ENCODE peak calls at places on chromosomes 16 and 17, in five cellular contexts. One of them, this sample, is unnamed.

GRCh38 chr17:12386240-12386639 is 279.4 kb upstream of the MYOCD start:
- DNase-seq in tibial nerve: no peak
- DNase-seq in foreskin fibroblast: peak
- DNase-seq in PC-3: no peak
- DNase-seq in fibroblast of mammary gland: peak
- DNase-seq in this sample: no peak

GRCh38 chr16:57266531-57267268 is 17.8 kb downstream of the PLLP start:
- DNase-seq in PC-3: no peak
- DNase-seq in fibroblast of mammary gland: no peak
- DNase-seq in tibial nerve: no peak
- DNase-seq in foreskin fibroblast: no peak
- DNase-seq in this sample: no peak

GRCh38 chr17:56020369-56020768 is 132.9 kb upstream of the ANKFN1 start:
- DNase-seq in fibroblast of mammary gland: no peak
- DNase-seq in PC-3: no peak
- DNase-seq in tibial nerve: no peak
- DNase-seq in foreskin fibroblast: no peak
- DNase-seq in this sample: no peak

GRCh38 chr16:54806961-54807360 is 123.7 kb upstream of the IRX5 start:
- DNase-seq in PC-3: no peak
- DNase-seq in tibial nerve: no peak
- DNase-seq in foreskin fibroblast: no peak
- DNase-seq in fibroblast of mammary gland: no peak
- DNase-seq in this sample: no peak

GRCh38 chr16:1430759-1431496 is at the start of gene PERCC1:
- DNase-seq in PC-3: peak
- DNase-seq in fibroblast of mammary gland: no peak
- DNase-seq in foreskin fibroblast: no peak
- DNase-seq in tibial nerve: no peak
- DNase-seq in this sample: no peak

GRCh38 chr16:27762441-27762840 is 212.5 kb downstream of the KATNIP start:
- DNase-seq in tibial nerve: no peak
- DNase-seq in fibroblast of mammary gland: no peak
- DNase-seq in foreskin fibroblast: no peak
- DNase-seq in PC-3: peak
- DNase-seq in this sample: no peak

GRCh38 chr17:67487506-67487905 is 110.4 kb downstream of the PITPNC1 start:
- DNase-seq in foreskin fibroblast: peak
- DNase-seq in PC-3: no peak
- DNase-seq in fibroblast of mammary gland: peak
- DNase-seq in tibial nerve: no peak
- DNase-seq in this sample: no peak

GRCh38 chr17:28467456-28468025 is 5.9 kb upstream of the SLC13A2 start:
- DNase-seq in fibroblast of mammary gland: peak
- DNase-seq in PC-3: no peak
- DNase-seq in tibial nerve: no peak
- DNase-seq in foreskin fibroblast: peak
- DNase-seq in this sample: no peak

GRCh38 chr16:12308060-12308459 is 331.5 kb downstream of the SNX29 start:
- DNase-seq in tibial nerve: no peak
- DNase-seq in foreskin fibroblast: no peak
- DNase-seq in fibroblast of mammary gland: no peak
- DNase-seq in PC-3: no peak
- DNase-seq in this sample: no peak

GRCh38 chr16:75476817-75477216 is 12.3 kb upstream of the TMEM170A start:
- DNase-seq in tibial nerve: no peak
- DNase-seq in foreskin fibroblast: no peak
- DNase-seq in fibroblast of mammary gland: no peak
- DNase-seq in PC-3: peak
- DNase-seq in this sample: no peak

GRCh38 chr16:917591-918061 is 53.2 kb downstream of the LMF1 start:
- DNase-seq in tibial nerve: no peak
- DNase-seq in fibroblast of mammary gland: no peak
- DNase-seq in PC-3: no peak
- DNase-seq in foreskin fibroblast: no peak
- DNase-seq in this sample: no peak

GRCh38 chr16:1708768-1709180 is 2.8 kb downstream of the MAPK8IP3 start:
- DNase-seq in fibroblast of mammary gland: peak
- DNase-seq in PC-3: peak
- DNase-seq in tibial nerve: no peak
- DNase-seq in foreskin fibroblast: peak
- DNase-seq in this sample: no peak

GRCh38 chr17:68431661-68432071 is 25.6 kb downstream of the WIPI1 start:
- DNase-seq in foreskin fibroblast: peak
- DNase-seq in fibroblast of mammary gland: peak
- DNase-seq in tibial nerve: no peak
- DNase-seq in PC-3: peak
- DNase-seq in this sample: peak

GRCh38 chr17:72588961-72589360 is 468.1 kb downstream of the SOX9 start:
- DNase-seq in tibial nerve: no peak
- DNase-seq in PC-3: peak
- DNase-seq in fibroblast of mammary gland: peak
- DNase-seq in foreskin fibroblast: no peak
- DNase-seq in this sample: no peak

GRCh38 chr17:60863892-60864673 is 186.4 kb downstream of the BCAS3 start:
- DNase-seq in tibial nerve: no peak
- DNase-seq in fibroblast of mammary gland: peak
- DNase-seq in foreskin fibroblast: peak
- DNase-seq in PC-3: no peak
- DNase-seq in this sample: no peak

GRCh38 chr16:75754126-75754525 is 27.8 kb upstream of the CPHXL start:
- DNase-seq in tibial nerve: no peak
- DNase-seq in fibroblast of mammary gland: peak
- DNase-seq in PC-3: peak
- DNase-seq in foreskin fibroblast: peak
- DNase-seq in this sample: no peak

GRCh38 chr17:74497471-74497870 is 31.0 kb downstream of the CD300A start:
- DNase-seq in foreskin fibroblast: no peak
- DNase-seq in fibroblast of mammary gland: no peak
- DNase-seq in tibial nerve: no peak
- DNase-seq in PC-3: no peak
- DNase-seq in this sample: peak

GRCh38 chr17:60356947-60357346 is 35.0 kb downstream of the USP32 start:
- DNase-seq in fibroblast of mammary gland: peak
- DNase-seq in PC-3: no peak
- DNase-seq in foreskin fibroblast: no peak
- DNase-seq in tibial nerve: no peak
- DNase-seq in this sample: no peak

GRCh38 chr16:75203106-75203505 is 3.9 kb downstream of the CTRB2 start:
- DNase-seq in fibroblast of mammary gland: no peak
- DNase-seq in PC-3: no peak
- DNase-seq in foreskin fibroblast: no peak
- DNase-seq in tibial nerve: no peak
- DNase-seq in this sample: no peak

GRCh38 chr16:30112197-30113030 is 923 bp downstream of the GDPD3 start:
- DNase-seq in fibroblast of mammary gland: peak
- DNase-seq in PC-3: peak
- DNase-seq in tibial nerve: no peak
- DNase-seq in foreskin fibroblast: peak
- DNase-seq in this sample: no peak

GRCh38 chr17:17693253-17693954 is 12.1 kb downstream of the RAI1 start:
- DNase-seq in foreskin fibroblast: peak
- DNase-seq in fibroblast of mammary gland: no peak
- DNase-seq in PC-3: peak
- DNase-seq in tibial nerve: no peak
- DNase-seq in this sample: no peak

GRCh38 chr17:59617141-59617757 is 2.4 kb upstream of the CLTC start:
- DNase-seq in tibial nerve: no peak
- DNase-seq in PC-3: peak
- DNase-seq in fibroblast of mammary gland: no peak
- DNase-seq in foreskin fibroblast: no peak
- DNase-seq in this sample: no peak

GRCh38 chr17:47973541-47973940 is 2.6 kb downstream of the CDK5RAP3 start:
- DNase-seq in tibial nerve: no peak
- DNase-seq in fibroblast of mammary gland: no peak
- DNase-seq in foreskin fibroblast: no peak
- DNase-seq in PC-3: no peak
- DNase-seq in this sample: no peak

GRCh38 chr17:62653831-62654829 is 26.7 kb downstream of the MRC2 start:
- DNase-seq in tibial nerve: peak
- DNase-seq in foreskin fibroblast: peak
- DNase-seq in fibroblast of mammary gland: peak
- DNase-seq in PC-3: no peak
- DNase-seq in this sample: no peak

GRCh38 chr17:17235212-17236174 is 1.5 kb downstream of the FLCN start:
- DNase-seq in foreskin fibroblast: peak
- DNase-seq in PC-3: peak
- DNase-seq in fibroblast of mammary gland: peak
- DNase-seq in tibial nerve: no peak
- DNase-seq in this sample: no peak

GRCh38 chr17:30297715-30298114 is 6.0 kb upstream of the BLMH start:
- DNase-seq in foreskin fibroblast: no peak
- DNase-seq in fibroblast of mammary gland: no peak
- DNase-seq in PC-3: no peak
- DNase-seq in tibial nerve: no peak
- DNase-seq in this sample: no peak

GRCh38 chr16:89324056-89325010 is 106.8 kb downstream of the ZNF778 start:
- DNase-seq in tibial nerve: no peak
- DNase-seq in foreskin fibroblast: peak
- DNase-seq in PC-3: peak
- DNase-seq in fibroblast of mammary gland: peak
- DNase-seq in this sample: no peak

GRCh38 chr17:1109606-1110523 is 69.9 kb downstream of the ABR start:
- DNase-seq in tibial nerve: no peak
- DNase-seq in foreskin fibroblast: no peak
- DNase-seq in PC-3: peak
- DNase-seq in fibroblast of mammary gland: no peak
- DNase-seq in this sample: no peak

GRCh38 chr17:41779954-41780353 is 6.6 kb downstream of the JUP start:
- DNase-seq in fibroblast of mammary gland: no peak
- DNase-seq in foreskin fibroblast: no peak
- DNase-seq in PC-3: no peak
- DNase-seq in tibial nerve: no peak
- DNase-seq in this sample: no peak

GRCh38 chr17:41777579-41778188 is 8.8 kb downstream of the JUP start:
- DNase-seq in fibroblast of mammary gland: peak
- DNase-seq in PC-3: peak
- DNase-seq in foreskin fibroblast: peak
- DNase-seq in tibial nerve: peak
- DNase-seq in this sample: peak

GRCh38 chr17:41773731-41774193 is 12.7 kb downstream of the JUP start:
- DNase-seq in fibroblast of mammary gland: no peak
- DNase-seq in PC-3: no peak
- DNase-seq in foreskin fibroblast: no peak
- DNase-seq in tibial nerve: no peak
- DNase-seq in this sample: no peak

GRCh38 chr17:41775394-41776226 is 10.9 kb downstream of the JUP start:
- DNase-seq in fibroblast of mammary gland: no peak
- DNase-seq in PC-3: no peak
- DNase-seq in foreskin fibroblast: no peak
- DNase-seq in tibial nerve: no peak
- DNase-seq in this sample: no peak

DNA sequence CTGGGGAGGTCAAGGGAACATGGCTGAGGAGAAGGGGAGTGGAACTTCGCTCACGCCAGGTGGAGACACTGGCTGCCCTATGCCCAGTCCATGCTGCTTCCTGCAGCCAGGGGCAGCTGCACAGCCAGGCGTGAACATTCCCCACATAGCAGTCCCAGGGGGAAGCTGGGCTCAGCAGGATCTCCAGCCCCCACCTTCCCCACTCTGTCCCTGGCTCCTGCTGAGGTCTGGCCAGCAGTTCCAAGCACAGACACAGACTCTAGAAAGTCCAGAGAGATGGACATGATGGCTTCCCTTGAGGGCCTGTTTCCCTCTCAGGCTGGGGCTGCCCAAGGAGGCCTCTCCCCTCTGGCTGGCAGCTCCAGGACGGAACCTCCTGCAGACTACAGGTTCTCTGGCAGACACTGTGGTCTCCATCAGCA is 9.3 kb downstream of the JUP start:
- DNase-seq in tibial nerve: no peak
- DNase-seq in fibroblast of mammary gland: peak
- DNase-seq in foreskin fibroblast: no peak
- DNase-seq in PC-3: no peak
- DNase-seq in this sample: no peak
- TF ChIP-seq CTCF in tibial nerve: peak
- TF ChIP-seq CTCF in fibroblast of mammary gland: peak
- TF ChIP-seq CTCF in foreskin fibroblast: no peak
- TF ChIP-seq CTCF in PC-3: no peak
- TF ChIP-seq CTCF in this sample: peak

DNA sequence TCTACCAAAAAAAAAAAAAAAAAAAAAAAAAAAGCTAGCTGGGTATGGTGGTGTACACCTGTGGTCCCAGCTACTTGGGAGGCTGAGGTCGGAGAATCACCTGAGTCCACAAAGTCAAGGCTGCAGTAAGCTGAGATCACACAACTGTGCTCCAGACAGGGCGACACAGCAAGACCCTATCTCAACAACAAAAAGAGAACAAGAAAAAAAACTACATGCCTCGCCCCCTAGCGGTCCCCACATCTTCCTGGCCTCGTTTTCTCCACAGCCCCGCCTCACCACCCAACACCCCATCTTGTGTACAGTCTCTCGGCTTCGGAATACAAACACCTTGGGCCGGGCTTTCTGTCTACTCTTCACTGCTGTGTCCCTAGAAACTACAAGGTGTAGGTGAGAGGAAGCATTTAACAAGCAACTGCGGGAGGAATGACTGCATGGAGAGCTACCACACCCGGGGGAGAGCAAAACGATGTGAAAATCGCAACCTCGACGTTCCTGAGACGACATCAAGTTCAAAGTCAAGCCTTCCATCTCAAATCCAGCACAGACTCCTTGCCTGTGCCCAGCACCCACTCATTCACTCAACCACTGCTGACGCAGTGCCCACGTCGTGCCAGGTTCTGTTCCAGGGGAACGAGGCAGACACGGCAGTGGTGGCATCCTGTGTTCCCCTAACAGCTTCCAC is 9.0 kb downstream of the NTAN1 start:
- DNase-seq in fibroblast of mammary gland: no peak
- DNase-seq in foreskin fibroblast: no peak
- DNase-seq in tibial nerve: no peak
- DNase-seq in PC-3: no peak
- DNase-seq in this sample: no peak
- TF ChIP-seq CTCF in fibroblast of mammary gland: no peak
- TF ChIP-seq CTCF in foreskin fibroblast: no peak
- TF ChIP-seq CTCF in tibial nerve: no peak
- TF ChIP-seq CTCF in PC-3: no peak
- TF ChIP-seq CTCF in this sample: no peak

GRCh38 chr17:51064061-51064735 is 56.5 kb downstream of the SPAG9 start:
- DNase-seq in PC-3: peak
- DNase-seq in foreskin fibroblast: peak
- DNase-seq in fibroblast of mammary gland: no peak
- DNase-seq in tibial nerve: no peak
- DNase-seq in this sample: no peak
- TF ChIP-seq CTCF in PC-3: no peak
- TF ChIP-seq CTCF in foreskin fibroblast: no peak
- TF ChIP-seq CTCF in fibroblast of mammary gland: no peak
- TF ChIP-seq CTCF in tibial nerve: no peak
- TF ChIP-seq CTCF in this sample: no peak

GRCh38 chr17:46822388-46822921 is 4.0 kb upstream of the WNT3 start:
- DNase-seq in tibial nerve: no peak
- DNase-seq in foreskin fibroblast: no peak
- DNase-seq in fibroblast of mammary gland: no peak
- DNase-seq in PC-3: peak
- DNase-seq in this sample: no peak
- TF ChIP-seq CTCF in tibial nerve: no peak
- TF ChIP-seq CTCF in foreskin fibroblast: peak
- TF ChIP-seq CTCF in fibroblast of mammary gland: peak
- TF ChIP-seq CTCF in PC-3: peak
- TF ChIP-seq CTCF in this sample: peak

This sample was measured in osteocyte.